ENCODE peak calls at places on chromosomes 6 and 20, in nine cellular contexts. I is neural crest cell; U is HTR-8/SVneo; Z is activated effector memory CD4-positive, alpha-beta T cell treated with anti-CD3 and anti-CD28 coated beads, Interleukin-2, amount 50 U/mL, for 16 hours; B is HEK293T; H is hippocampal formation; W is heart right ventricle; G is stimulated activated CD8-positive, alpha-beta memory T cell treated with anti-CD3 and anti-CD28 coated beads, Interleukin-15, amount 100 ng/mL, for 24 hours; M is amniotic epithelial cell. F is an unnamed sample.
A peak's percentile ranks its signal among the peaks of the same experiment; 100 is the strongest.

GRCh38 chr20:58392286-58392685 is 3.3 kb downstream of the VAPB start:
- DNase-seq in B (no peak), Z (no peak), M (no peak), W (no peak), U (no peak), H (no peak), I (no peak), G (no peak), F (no peak)

GRCh38 chr6:4358414-4359107 is 223.2 kb upstream of the ECI2 start:
- DNase-seq in W (peak; percentile 91), B (peak; percentile 43), I (peak; percentile 31), H (peak; percentile 69), G (no peak), Z (no peak), M (peak; percentile 97), U (peak; percentile 95), F (peak; percentile 53)

GRCh38 chr20:13863244-13863643 is 78.4 kb downstream of the NDUFAF5 start:
- DNase-seq in U (no peak), W (no peak), B (no peak), H (no peak), M (no peak), G (no peak), I (no peak), Z (no peak), F (no peak)

GRCh38 chr6:19983374-19983773 is 146.2 kb downstream of the ID4 start:
- DNase-seq in B (no peak), U (no peak), G (no peak), H (no peak), M (no peak), I (no peak), W (no peak), Z (no peak), F (no peak)

GRCh38 chr6:119347466-119348307 is 1.9 kb downstream of the MAN1A1 start:
- DNase-seq in W (peak; percentile 24), Z (peak; percentile 70), G (no peak), M (peak; percentile 34), B (peak; percentile 37), I (no peak), H (no peak), U (no peak), F (no peak)

GRCh38 chr6:69887026-69887425 is 20.7 kb downstream of the COL19A1 start:
- DNase-seq in M (no peak), B (no peak), U (no peak), H (no peak), G (no peak), Z (no peak), I (no peak), W (no peak), F (no peak)

GRCh38 chr6:113094781-113095180 is 747.7 kb downstream of the RFPL4B start:
- DNase-seq in G (no peak), W (no peak), Z (no peak), U (no peak), I (no peak), H (no peak), B (no peak), M (peak; percentile 76), F (no peak)

GRCh38 chr6:136647363-136647763 is 97.1 kb upstream of the MAP7 start:
- DNase-seq in G (no peak), W (peak; percentile 26), H (no peak), M (peak; percentile 94), B (no peak), I (no peak), U (peak; percentile 56), Z (peak; percentile 72), F (no peak)

GRCh38 chr6:29509239-29509638 is 21.5 kb upstream of the MAS1L start:
- DNase-seq in M (no peak), U (no peak), W (no peak), I (no peak), Z (no peak), G (no peak), B (no peak), H (no peak), F (peak; percentile 23)

GRCh38 chr6:45574885-45575284 is 197.2 kb upstream of the SUPT3H start:
- DNase-seq in W (no peak), H (no peak), I (no peak), U (no peak), M (peak; percentile 29), Z (no peak), B (no peak), G (no peak), F (no peak)

GRCh38 chr20:642398-643174 is 10.4 kb downstream of the SRXN1 start:
- DNase-seq in I (no peak), U (no peak), W (peak; percentile 62), M (no peak), H (peak; percentile 25), B (no peak), G (no peak), Z (no peak), F (no peak)

GRCh38 chr6:119541132-119541905 is 191.8 kb upstream of the MAN1A1 start:
- DNase-seq in H (no peak), Z (no peak), I (no peak), W (no peak), B (no peak), M (peak; percentile 100), G (no peak), U (peak; percentile 33), F (no peak)

F was measured in H1.